ENCODE peak calls at places on chromosomes 4 and X, in ten cellular contexts. Y, Z, K, F, E, M, B, C, J and V are unnamed samples.

GRCh38 chrX:69959712-69960111 is 90.0 kb downstream of the AWAT2 start:
- DNase-seq in F (no peak), B (no peak), M (no peak), E (no peak), Y (no peak), Z (no peak), K (no peak), J (no peak), C (no peak), V (no peak)

GRCh38 chr4:8655411-8656184 is 63.0 kb downstream of the CPZ start:
- DNase-seq in F (no peak), E (no peak), M (no peak), J (no peak), Y (no peak), Z (no peak), B (no peak), K (no peak), C (no peak), V (no peak)

GRCh38 chr4:185395956-185396723 is 416 bp upstream of the LRP2BP start:
- DNase-seq in F (peak), B (peak), K (peak), J (peak), M (peak), E (peak), C (peak), Y (peak), Z (peak), V (peak)

GRCh38 chrX:32448320-32448719 is 763.0 kb downstream of the DMD start:
- DNase-seq in J (peak), C (no peak), B (no peak), Z (no peak), F (no peak), Y (no peak), K (no peak), E (no peak), M (no peak), V (no peak)

GRCh38 chr4:119729815-119730643 is 101.4 kb upstream of the PDE5A start:
- DNase-seq in E (no peak), C (peak), M (peak), J (no peak), F (no peak), K (no peak), Y (no peak), B (no peak), Z (peak), V (peak)

GRCh38 chrX:130343411-130343810 is 3.7 kb downstream of the SLC25A14 start:
- DNase-seq in J (no peak), E (no peak), K (no peak), Y (no peak), M (no peak), B (no peak), Z (peak), F (no peak), C (no peak), V (no peak)

GRCh38 chr4:141713771-141714445 is 77.5 kb downstream of the IL15 start:
- DNase-seq in Y (no peak), F (no peak), B (no peak), E (no peak), J (no peak), C (peak), M (peak), K (no peak), Z (peak), V (peak)

GRCh38 chr4:30536231-30536630 is 183.9 kb upstream of the PCDH7 start:
- DNase-seq in F (no peak), C (no peak), M (no peak), Z (no peak), E (no peak), Y (no peak), J (no peak), B (no peak), K (no peak), V (no peak)

GRCh38 chr4:186838295-186838694 is 114.6 kb upstream of the FAT1 start:
- DNase-seq in E (no peak), F (no peak), M (no peak), C (no peak), Y (no peak), Z (no peak), B (no peak), K (no peak), J (no peak), V (no peak)

GRCh38 chr4:18314731-18315130 is 293.2 kb upstream of the LCORL start:
- DNase-seq in C (no peak), K (no peak), B (no peak), E (no peak), Y (no peak), J (no peak), M (no peak), Z (no peak), F (no peak), V (no peak)

GRCh38 chrX:154505726-154506125 is 10.3 kb downstream of the FAM3A start:
- DNase-seq in E (no peak), F (no peak), B (no peak), Y (peak), J (no peak), C (peak), K (no peak), M (no peak), Z (peak), V (peak)

GRCh38 chr4:153205757-153206156 is 1.5 kb downstream of the TRIM2 start:
- DNase-seq in Y (peak), C (peak), Z (no peak), B (no peak), F (no peak), M (no peak), E (no peak), K (no peak), J (peak), V (no peak)

GRCh38 chrX:100645106-100645505 is 1.1 kb downstream of the SRPX2 start:
- DNase-seq in B (no peak), J (no peak), M (no peak), E (no peak), C (no peak), Z (peak), F (no peak), Y (no peak), K (no peak), V (peak)

GRCh38 chr4:17493629-17494028 is 18.3 kb downstream of the QDPR start:
- DNase-seq in M (no peak), C (no peak), B (no peak), Y (no peak), J (no peak), K (no peak), Z (no peak), E (no peak), F (no peak), V (no peak)

GRCh38 chr4:54063737-54064316 is 578 bp downstream of the CHIC2 start:
- DNase-seq in Z (peak), C (no peak), J (peak), E (no peak), Y (peak), M (no peak), B (peak), K (no peak), F (peak), V (peak)

GRCh38 chr4:142474398-142475087 is 371.6 kb downstream of the INPP4B start:
- DNase-seq in C (no peak), K (no peak), B (no peak), F (no peak), Y (no peak), J (no peak), Z (no peak), E (no peak), M (no peak), V (peak)

GRCh38 chr4:186829740-186830449 is 106.2 kb upstream of the FAT1 start:
- DNase-seq in J (no peak), F (no peak), E (no peak), C (peak), Z (no peak), K (no peak), Y (no peak), M (no peak), B (no peak), V (no peak)

GRCh38 chr4:110085131-110085530 is 113.3 kb downstream of the ELOVL6 start:
- DNase-seq in C (no peak), K (no peak), Z (peak), Y (no peak), F (peak), B (no peak), J (peak), E (no peak), M (no peak), V (no peak)

GRCh38 chr4:52968241-52968640 is 106.1 kb downstream of the RASL11B start:
- DNase-seq in F (no peak), E (no peak), Z (no peak), J (no peak), K (no peak), B (no peak), M (no peak), C (no peak), Y (no peak), V (no peak)

GRCh38 chrX:33725556-33726232 is 406.4 kb downstream of the FAM47A start:
- DNase-seq in E (no peak), Y (peak), J (no peak), B (no peak), M (no peak), Z (no peak), K (peak), F (no peak), C (no peak), V (no peak)

GRCh38 chr4:113406723-113407016 is 354.9 kb downstream of the CAMK2D start:
- DNase-seq in B (no peak), F (no peak), Z (no peak), Y (no peak), J (no peak), C (no peak), K (no peak), M (no peak), E (no peak), V (no peak)

GRCh38 chr4:36917413-36917812 is 327.1 kb upstream of the NWD2 start:
- DNase-seq in Y (no peak), F (no peak), Z (no peak), J (no peak), M (no peak), E (no peak), C (no peak), K (no peak), B (no peak), V (no peak)

GRCh38 chr4:88609387-88609786 is 17.1 kb downstream of the HERC3 start:
- DNase-seq in M (no peak), E (no peak), Y (no peak), C (no peak), F (no peak), Z (peak), B (no peak), J (no peak), K (no peak), V (peak)

GRCh38 chr4:113565702-113566012 is 195.9 kb downstream of the CAMK2D start:
- DNase-seq in E (no peak), M (no peak), F (no peak), Z (no peak), Y (no peak), K (no peak), J (no peak), B (no peak), C (no peak), V (no peak)

GRCh38 chr4:98827661-98828060 is 101.3 kb downstream of the EIF4E start:
- DNase-seq in F (no peak), M (no peak), B (no peak), E (no peak), Y (no peak), C (no peak), J (no peak), K (no peak), Z (no peak), V (no peak)